ENCODE peak calls at places on chromosome 4, in four cellular contexts. P, Q, L and E are unnamed samples.

GRCh38 chr4:79597266-79597665 is 189.2 kb upstream of the GK2 start:
- DNase-seq in P (no peak), L (no peak), Q (no peak), E (no peak)

GRCh38 chr4:55993994-55994657 is 45.4 kb downstream of the CEP135 start:
- DNase-seq in L (no peak), Q (no peak), P (no peak), E (no peak)

GRCh38 chr4:6446538-6447451 is 25.6 kb downstream of the PPP2R2C start:
- DNase-seq in P (no peak), L (no peak), Q (no peak), E (no peak)

GRCh38 chr4:151233600-151233999 is 43.4 kb upstream of the PRSS48 start:
- DNase-seq in P (no peak), L (no peak), Q (no peak), E (no peak)

GRCh38 chr4:187027231-187027760 is 303.6 kb upstream of the FAT1 start:
- DNase-seq in Q (no peak), P (no peak), L (no peak), E (no peak)

GRCh38 chr4:115671581-115671980 is 558.2 kb upstream of the NDST4 start:
- DNase-seq in L (no peak), Q (no peak), P (no peak), E (no peak)

GRCh38 chr4:132218406-132218805 is 930.7 kb upstream of the PCDH10 start:
- DNase-seq in Q (no peak), P (no peak), L (peak), E (no peak)

GRCh38 chr4:38162240-38162784 is 202.1 kb downstream of the PTTG2 start:
- DNase-seq in L (peak), P (no peak), Q (no peak), E (no peak)

GRCh38 chr4:37970702-37971101 is 10.5 kb downstream of the PTTG2 start:
- DNase-seq in Q (peak), P (peak), L (peak), E (no peak)

GRCh38 chr4:121656269-121656641 is 40.5 kb downstream of the ANXA5 start:
- DNase-seq in Q (peak), L (peak), P (peak), E (peak)

GRCh38 chr4:168098257-168098717 is 6.0 kb downstream of the ANXA10 start:
- DNase-seq in P (no peak), Q (no peak), L (peak), E (no peak)

GRCh38 chr4:165929662-165930061 is 56.6 kb downstream of the TLL1 start:
- DNase-seq in P (no peak), L (no peak), Q (no peak), E (no peak)

GRCh38 chr4:126784966-126785580 is 847.7 kb upstream of the INTU start:
- DNase-seq in L (peak), Q (no peak), P (no peak), E (no peak)

GRCh38 chr4:180828455-180829018 is 1414.7 kb upstream of the TENM3 start:
- DNase-seq in L (peak), P (no peak), Q (no peak), E (peak)

GRCh38 chr4:73984736-73985527 is 3.1 kb downstream of the PPBP start:
- DNase-seq in Q (no peak), L (peak), P (no peak), E (no peak)

GRCh38 chr4:119026662-119027444 is 108.8 kb upstream of the MYOZ2 start:
- DNase-seq in L (no peak), Q (peak), P (no peak), E (no peak)

GRCh38 chr4:2712261-2712842 is 43.8 kb downstream of the TNIP2 start:
- DNase-seq in P (peak), Q (no peak), L (no peak), E (no peak)

GRCh38 chr4:94375364-94375763 is 32.7 kb upstream of the HPGDS start:
- DNase-seq in P (no peak), Q (no peak), L (no peak), E (no peak)

GRCh38 chr4:165404696-165405095 is 25.9 kb downstream of the CPE start:
- DNase-seq in L (no peak), Q (no peak), P (no peak), E (no peak)

GRCh38 chr4:140633154-140633553 is 64.4 kb upstream of the UCP1 start:
- DNase-seq in P (no peak), L (no peak), Q (no peak), E (no peak)

GRCh38 chr4:82913305-82913704 is 12.8 kb downstream of the THAP9 start:
- DNase-seq in L (no peak), Q (no peak), P (no peak), E (no peak)

GRCh38 chr4:113452868-113453620 is 308.5 kb downstream of the CAMK2D start:
- DNase-seq in P (no peak), L (no peak), Q (no peak), E (no peak)

GRCh38 chr4:114273246-114273645 is 293.8 kb upstream of the ARSJ start:
- DNase-seq in Q (no peak), P (peak), L (no peak), E (no peak)

GRCh38 chr4:88791274-88791673 is 93.6 kb upstream of the NAP1L5 start:
- DNase-seq in L (peak), P (no peak), Q (no peak), E (no peak)

GRCh38 chr4:76066546-76066945 is 8.0 kb upstream of the ART3 start:
- DNase-seq in L (no peak), Q (no peak), P (no peak), E (no peak)

GRCh38 chr4:76061977-76062376 is 12.5 kb upstream of the ART3 start:
- DNase-seq in P (no peak), Q (no peak), L (no peak), E (no peak)

GRCh38 chr4:76072760-76073159 is 1.7 kb upstream of the ART3 start:
- DNase-seq in Q (no peak), P (no peak), L (no peak), E (no peak)

DNA sequence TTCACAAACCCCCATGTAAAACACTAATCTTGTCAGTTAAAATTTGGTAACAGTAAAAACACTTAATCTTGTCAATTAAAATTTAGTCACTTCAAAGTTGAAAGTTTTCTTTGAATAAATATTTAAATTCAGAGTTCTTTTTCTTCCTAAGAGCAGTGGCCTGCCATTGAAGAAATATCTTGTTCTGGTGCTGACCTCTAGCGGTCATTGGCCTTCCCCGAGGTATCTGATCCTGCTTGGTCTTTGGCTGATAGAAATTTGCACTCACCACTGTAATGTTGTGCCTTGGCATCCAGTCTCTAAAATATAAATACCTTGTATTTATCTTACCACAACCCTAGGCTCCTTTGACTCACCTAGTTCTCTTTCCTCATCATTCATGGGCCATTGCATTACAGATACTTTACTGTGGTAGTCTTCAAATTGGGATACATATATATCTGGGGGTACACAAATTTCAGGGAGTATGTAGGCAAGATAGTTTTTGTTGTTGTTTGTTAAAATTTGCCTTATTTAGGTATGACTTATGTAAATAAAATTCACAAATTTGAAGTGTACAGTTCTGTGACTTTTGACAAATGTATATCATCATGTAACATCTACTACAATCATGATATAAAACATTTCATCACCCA is 6.7 kb upstream of the ART3 start:
- DNase-seq in P (peak), L (peak), Q (peak), E (peak)
- TF ChIP-seq CTCF in P (peak), L (peak), Q (peak), E (peak)

GRCh38 chr4:173537628-173538147 is 7.7 kb upstream of the HAND2 start:
- DNase-seq in L (no peak), P (no peak), Q (no peak), E (no peak)
- H3K4me3 ChIP-seq in L (no peak), P (no peak), Q (peak), E (no peak)

DNA sequence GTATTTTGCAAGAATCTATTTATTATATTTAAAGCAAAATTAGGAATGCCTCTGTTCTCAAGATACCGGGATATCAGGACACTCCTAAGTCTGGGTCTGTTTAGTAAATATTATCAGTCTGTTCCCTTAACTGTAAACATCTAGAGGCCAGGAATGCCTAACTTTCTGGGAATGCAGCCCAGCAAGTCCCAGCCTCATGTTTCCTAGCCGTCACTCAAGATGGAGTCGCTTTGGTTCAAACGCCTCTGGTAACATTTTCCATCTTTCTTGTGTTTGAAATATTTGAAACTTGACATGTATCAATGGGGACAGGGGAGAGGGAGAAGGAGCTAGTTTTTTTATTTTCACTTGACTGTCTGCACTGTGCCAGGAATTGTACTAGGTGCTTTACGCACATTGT is 85.4 kb downstream of the FBXL5 start:
- DNase-seq in L (no peak), P (no peak), Q (no peak), E (no peak)
- TF ChIP-seq CTCF in L (no peak), P (no peak), Q (no peak), E (no peak)

GRCh38 chr4:184396570-184397515 is 77.5 kb downstream of the IRF2 start:
- DNase-seq in L (no peak), P (no peak), Q (no peak), E (no peak)

GRCh38 chr4:184396001-184396400 is 78.3 kb downstream of the IRF2 start:
- DNase-seq in Q (no peak), P (no peak), L (no peak), E (no peak)

GRCh38 chr4:184397516-184398163 is 76.7 kb downstream of the IRF2 start:
- DNase-seq in Q (no peak), L (no peak), P (no peak), E (no peak)

GRCh38 chr4:184392748-184393334 is 81.5 kb downstream of the IRF2 start:
- DNase-seq in L (no peak), P (no peak), Q (no peak), E (no peak)

DNA sequence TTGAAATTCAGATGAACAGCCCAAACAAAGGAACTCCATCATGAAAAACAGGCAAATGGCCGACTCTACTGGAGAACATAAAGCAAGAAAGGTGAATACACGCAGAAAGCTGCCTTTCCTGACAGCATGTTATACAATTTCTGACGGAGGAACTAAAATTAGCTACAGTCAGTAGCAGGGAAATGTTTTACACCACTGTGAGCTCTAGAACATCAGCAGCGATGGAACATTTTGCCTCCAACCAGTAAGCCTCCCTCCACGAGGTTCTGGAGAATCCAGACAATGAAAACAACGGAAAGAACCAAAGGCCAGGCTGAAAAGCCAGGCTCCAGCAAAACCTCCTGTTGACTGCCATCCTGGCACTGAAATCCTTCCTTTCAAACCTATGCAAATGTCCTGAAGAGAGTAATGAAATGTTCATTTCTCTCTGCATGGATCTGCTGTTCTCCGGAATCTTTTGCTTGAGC is 78.9 kb downstream of the IRF2 start:
- DNase-seq in P (no peak), Q (no peak), L (no peak), E (no peak)
- H3K4me3 ChIP-seq in P (no peak), Q (no peak), L (no peak), E (no peak)

GRCh38 chr4:155604718-155605601 is 61.7 kb upstream of the GUCY1A1 start:
- DNase-seq in Q (peak), L (peak), P (no peak), E (peak)

GRCh38 chr4:155612074-155612473 is 54.6 kb upstream of the GUCY1A1 start:
- DNase-seq in P (no peak), L (no peak), Q (no peak), E (no peak)

GRCh38 chr4:155610143-155610542 is 56.5 kb upstream of the GUCY1A1 start:
- DNase-seq in L (no peak), P (no peak), Q (no peak), E (no peak)

GRCh38 chr4:155608231-155608885 is 58.3 kb upstream of the GUCY1A1 start:
- DNase-seq in P (no peak), Q (no peak), L (no peak), E (no peak)

GRCh38 chr4:155609455-155610059 is 57.1 kb upstream of the GUCY1A1 start:
- DNase-seq in Q (no peak), P (no peak), L (peak), E (no peak)
- TF ChIP-seq CTCF in Q (no peak), P (no peak), L (no peak), E (no peak)

DNA sequence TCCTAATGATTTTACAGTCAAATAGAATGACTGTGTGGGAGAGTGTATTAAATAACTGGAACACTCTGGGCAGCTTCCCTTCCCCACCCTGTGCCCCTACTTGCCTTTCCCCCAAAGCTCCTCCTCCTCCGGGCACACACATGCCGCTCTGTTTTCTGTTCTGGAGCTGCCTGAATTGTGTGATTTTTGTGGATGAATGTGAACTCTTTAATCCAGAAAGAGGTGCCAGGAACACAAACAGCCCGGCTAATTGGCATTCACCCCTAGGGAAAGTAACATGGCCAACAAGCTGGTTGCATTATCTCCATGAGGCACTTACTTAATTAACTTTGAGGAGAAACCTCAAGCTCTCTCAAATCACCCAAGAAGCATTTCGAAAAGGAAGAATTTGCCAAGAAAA is 28.2 kb downstream of the FGF2 start:
- DNase-seq in Q (no peak), L (peak), P (no peak), E (no peak)
- H3K4me3 ChIP-seq in Q (no peak), L (peak), P (no peak), E (peak)

GRCh38 chr4:86160423-86160822 is 199.4 kb downstream of the MAPK10 start:
- DNase-seq in Q (no peak), P (no peak), L (no peak), E (no peak)
- TF ChIP-seq CTCF in Q (no peak), P (no peak), L (no peak), E (no peak)

DNA sequence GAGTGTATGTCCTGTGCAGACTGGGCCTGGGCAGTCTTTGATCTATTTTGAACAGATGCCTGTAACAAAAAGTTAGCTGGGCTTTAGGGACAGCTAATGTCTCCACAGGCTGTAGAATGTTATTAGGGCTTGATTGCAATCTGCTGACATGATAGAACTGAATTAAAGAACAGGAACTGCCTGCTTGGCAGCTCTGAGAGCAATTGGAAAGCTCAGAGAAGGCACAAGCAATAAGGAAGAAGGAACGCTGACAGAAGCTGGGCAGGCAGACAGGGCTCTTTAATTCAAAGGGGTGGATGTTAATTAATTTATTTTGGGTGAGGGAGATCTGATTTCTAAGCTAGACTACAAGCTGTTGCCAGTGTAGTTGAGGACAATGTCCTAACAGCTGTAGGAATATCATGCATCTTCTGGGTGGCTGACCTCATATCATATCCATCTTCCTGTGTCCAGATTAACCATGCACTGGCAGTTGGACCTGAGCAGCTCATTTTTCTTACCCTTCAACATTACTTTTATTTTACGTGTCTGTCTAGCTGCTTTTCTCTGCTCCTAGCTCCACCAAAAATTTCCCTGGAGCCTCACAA is 20.7 kb upstream of the GRXCR1 start:
- DNase-seq in P (no peak), L (no peak), Q (no peak), E (no peak)
- H3K4me3 ChIP-seq in P (no peak), L (no peak), Q (no peak), E (no peak)

DNA sequence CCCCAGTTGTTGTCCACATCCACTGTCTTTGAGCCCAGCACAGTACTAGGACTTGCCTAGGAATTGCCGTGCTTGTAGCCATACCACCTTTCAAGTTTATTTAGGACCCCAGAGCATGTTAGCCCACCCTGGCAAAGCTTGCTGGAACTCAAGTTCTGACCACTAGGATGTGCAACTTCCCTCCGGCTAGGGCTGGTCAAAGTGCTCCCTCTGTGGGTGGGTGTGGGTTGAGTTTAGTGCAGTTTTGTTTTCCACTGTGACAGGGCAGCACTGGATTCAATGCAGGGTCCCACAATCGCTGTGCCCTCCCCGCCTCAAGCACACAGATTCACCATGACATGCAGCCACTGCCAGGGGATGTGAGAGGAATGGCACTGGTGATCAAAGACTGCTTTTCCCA is 96.0 kb downstream of the RASGEF1B start:
- DNase-seq in Q (no peak), L (no peak), P (no peak), E (no peak)
- TF ChIP-seq CTCF in Q (no peak), L (no peak), P (peak), E (peak)

GRCh38 chr4:52529983-52530382 is 129.1 kb downstream of the USP46 start:
- DNase-seq in Q (no peak), P (no peak), L (no peak), E (no peak)
- H3K4me3 ChIP-seq in Q (no peak), P (no peak), L (no peak), E (no peak)